ENCODE peak calls at places on chromosomes 3 and 15, in four cellular contexts. A is GM13976; M is CD8-positive, alpha-beta T cell; S is stomach. C is an unnamed sample.

GRCh38 chr15:63979227-63979793 is 67.0 kb downstream of the DAPK2 start:
- DNase-seq in A (no peak), M (no peak), S (no peak), C (no peak)

GRCh38 chr3:71585891-71586809 is 2.6 kb upstream of the FOXP1 start:
- DNase-seq in A (peak), M (peak), S (no peak), C (no peak)

GRCh38 chr15:37764733-37765191 is 169.7 kb upstream of the TMCO5A start:
- DNase-seq in S (peak), M (no peak), A (no peak), C (peak)

GRCh38 chr15:88604972-88605506 is 16.1 kb upstream of the AEN start:
- DNase-seq in S (no peak), A (no peak), M (no peak), C (no peak)

GRCh38 chr3:98990657-98991056 is 89.2 kb upstream of the DCBLD2 start:
- DNase-seq in A (no peak), M (no peak), S (no peak), C (no peak)

GRCh38 chr3:35724106-35724505 is 84.8 kb downstream of the ARPP21 start:
- DNase-seq in A (no peak), S (no peak), M (no peak), C (no peak)

GRCh38 chr3:50423543-50423942 is 64.2 kb upstream of the TMEM115 start:
- DNase-seq in A (no peak), S (peak), M (no peak), C (no peak)

GRCh38 chr3:98110191-98110908 is 20.2 kb upstream of the OR5H1 start:
- DNase-seq in M (no peak), S (no peak), A (no peak), C (no peak)

GRCh38 chr3:45087155-45087554 is 59.0 kb downstream of the CDCP1 start:
- DNase-seq in S (no peak), A (no peak), M (no peak), C (no peak)

GRCh38 chr15:85691350-85692240 is 103.1 kb downstream of the KLHL25 start:
- DNase-seq in A (no peak), S (peak), M (peak), C (no peak)

GRCh38 chr3:187833799-187834578 is 88.7 kb upstream of the BCL6 start:
- DNase-seq in M (no peak), A (no peak), S (no peak), C (no peak)

GRCh38 chr3:112097378-112097777 is 11.2 kb downstream of the C3orf52 start:
- DNase-seq in M (no peak), A (no peak), S (peak), C (no peak)

GRCh38 chr15:39874890-39875549 is 45.0 kb downstream of the GPR176 start:
- DNase-seq in S (peak), A (peak), M (no peak), C (peak)

GRCh38 chr15:101111570-101112262 is 140.1 kb downstream of the CHSY1 start:
- DNase-seq in S (no peak), A (no peak), M (no peak), C (no peak)

GRCh38 chr3:50587806-50588758 is 18.8 kb downstream of the HEMK1 start:
- DNase-seq in S (no peak), M (peak), A (peak), C (peak)

GRCh38 chr15:31327674-31328424 is 1.2 kb downstream of the KLF13 start:
- DNase-seq in A (peak), M (peak), S (peak), C (peak)

GRCh38 chr3:184946922-184947321 is 135.0 kb downstream of the VPS8 start:
- DNase-seq in M (no peak), S (no peak), A (no peak), C (no peak)

GRCh38 chr15:33310481-33311311 is at the start of gene RYR3:
- DNase-seq in M (no peak), A (no peak), S (no peak), C (no peak)

GRCh38 chr3:100045696-100046095 is 68.6 kb downstream of the FILIP1L start:
- DNase-seq in S (no peak), A (no peak), M (no peak), C (no peak)

GRCh38 chr15:74312445-74313007 is 54.9 kb downstream of the CYP11A1 start:
- DNase-seq in M (no peak), A (no peak), S (no peak), C (no peak)

GRCh38 chr3:194395767-194396527 is 3.1 kb downstream of the GP5 start:
- DNase-seq in A (no peak), S (no peak), M (peak), C (no peak)

GRCh38 chr15:79918278-79918677 is 21.5 kb upstream of the MTHFS start:
- DNase-seq in A (no peak), S (no peak), M (no peak), C (no peak)

GRCh38 chr3:4211610-4212009 is 91.6 kb upstream of the SETMAR start:
- DNase-seq in A (no peak), S (no peak), M (no peak), C (no peak)

GRCh38 chr3:150543128-150543527 is 3.2 kb downstream of the SERP1 start:
- DNase-seq in M (no peak), S (no peak), A (no peak), C (no peak)

GRCh38 chr3:132083583-132084372 is 49.0 kb upstream of the CPNE4 start:
- DNase-seq in A (no peak), M (no peak), S (no peak), C (no peak)

GRCh38 chr3:140537075-140537474 is 140.8 kb upstream of the TRIM42 start:
- DNase-seq in A (no peak), S (no peak), M (no peak), C (no peak)

GRCh38 chr3:106466881-106467280 is 598.1 kb upstream of the CBLB start:
- DNase-seq in A (no peak), M (no peak), S (no peak), C (no peak)

GRCh38 chr3:74351213-74351612 is 263.2 kb downstream of the CNTN3 start:
- DNase-seq in M (no peak), S (no peak), A (no peak), C (no peak)

GRCh38 chr3:71651625-71652024 is 68.1 kb upstream of the FOXP1 start:
- DNase-seq in S (no peak), M (no peak), A (no peak), C (no peak)

GRCh38 chr15:62107561-62108110 is 40.9 kb downstream of the C2CD4A start:
- DNase-seq in M (no peak), S (no peak), A (no peak), C (no peak)

GRCh38 chr3:186630950-186631624 is 9.1 kb upstream of the FETUB start:
- DNase-seq in M (no peak), S (no peak), A (no peak), C (no peak)

DNA sequence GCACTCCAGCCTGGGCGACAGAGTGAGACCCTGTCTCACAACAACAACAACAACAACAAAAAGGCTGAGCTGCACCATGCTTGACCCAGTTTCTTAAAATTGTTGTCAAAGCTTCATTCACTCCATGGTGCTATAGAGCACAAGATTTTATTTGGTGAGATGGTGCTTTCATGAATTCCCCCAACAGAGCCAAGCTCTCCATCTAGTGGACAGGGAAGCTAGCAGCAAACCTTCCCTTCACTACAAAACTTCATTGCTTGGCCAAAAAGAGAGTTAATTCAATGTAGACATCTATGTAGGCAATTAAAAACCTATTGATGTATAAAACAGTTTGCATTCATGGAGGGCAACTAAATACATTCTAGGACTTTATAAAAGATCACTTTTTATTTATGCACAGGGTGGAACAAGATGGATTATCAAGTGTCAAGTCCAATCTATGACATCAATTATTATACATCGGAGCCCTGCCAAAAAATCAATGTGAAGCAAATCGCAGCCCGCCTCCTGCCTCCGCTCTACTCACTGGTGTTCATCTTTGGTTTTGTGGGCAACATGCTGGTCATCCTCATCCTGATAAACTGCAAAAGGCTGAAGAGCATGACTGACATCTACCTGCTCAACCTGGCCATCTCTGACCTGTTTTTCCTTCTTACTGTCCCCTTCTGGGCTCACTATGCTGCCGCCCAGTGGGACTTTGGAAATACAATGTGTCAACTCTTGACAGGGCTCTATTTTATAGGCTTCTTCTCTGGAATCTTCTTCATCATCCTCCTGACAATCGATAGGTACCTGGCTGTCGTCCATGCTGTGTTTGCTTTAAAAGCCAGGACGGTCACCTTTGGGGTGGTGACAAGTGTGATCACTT is 2.0 kb downstream of the CCR5 start:
- DNase-seq in M (peak), S (no peak), A (peak), C (no peak)
- TF ChIP-seq CTCF in M (peak), S (peak), A (peak), C (peak)

GRCh38 chr15:60444289-60444912 is 34.5 kb downstream of the ICE2 start:
- DNase-seq in S (no peak), M (no peak), A (no peak), C (no peak)
- TF ChIP-seq CTCF in S (peak), M (no peak), A (no peak), C (no peak)

GRCh38 chr3:14959358-14959943 is 12.1 kb downstream of the NR2C2 start:
- DNase-seq in S (no peak), A (peak), M (no peak), C (peak)
- TF ChIP-seq CTCF in S (no peak), A (no peak), M (no peak), C (no peak)

GRCh38 chr15:78740904-78741274 is 70.4 kb downstream of the ADAMTS7 start:
- DNase-seq in M (no peak), S (peak), A (no peak), C (no peak)

GRCh38 chr15:78739206-78739605 is 72.1 kb downstream of the ADAMTS7 start:
- DNase-seq in A (no peak), M (no peak), S (no peak), C (no peak)

GRCh38 chr15:78737187-78737820 is 74.0 kb downstream of the ADAMTS7 start:
- DNase-seq in S (no peak), A (no peak), M (no peak), C (no peak)

GRCh38 chr15:78734441-78735064 is 76.7 kb downstream of the ADAMTS7 start:
- DNase-seq in S (no peak), M (no peak), A (no peak), C (no peak)

DNA sequence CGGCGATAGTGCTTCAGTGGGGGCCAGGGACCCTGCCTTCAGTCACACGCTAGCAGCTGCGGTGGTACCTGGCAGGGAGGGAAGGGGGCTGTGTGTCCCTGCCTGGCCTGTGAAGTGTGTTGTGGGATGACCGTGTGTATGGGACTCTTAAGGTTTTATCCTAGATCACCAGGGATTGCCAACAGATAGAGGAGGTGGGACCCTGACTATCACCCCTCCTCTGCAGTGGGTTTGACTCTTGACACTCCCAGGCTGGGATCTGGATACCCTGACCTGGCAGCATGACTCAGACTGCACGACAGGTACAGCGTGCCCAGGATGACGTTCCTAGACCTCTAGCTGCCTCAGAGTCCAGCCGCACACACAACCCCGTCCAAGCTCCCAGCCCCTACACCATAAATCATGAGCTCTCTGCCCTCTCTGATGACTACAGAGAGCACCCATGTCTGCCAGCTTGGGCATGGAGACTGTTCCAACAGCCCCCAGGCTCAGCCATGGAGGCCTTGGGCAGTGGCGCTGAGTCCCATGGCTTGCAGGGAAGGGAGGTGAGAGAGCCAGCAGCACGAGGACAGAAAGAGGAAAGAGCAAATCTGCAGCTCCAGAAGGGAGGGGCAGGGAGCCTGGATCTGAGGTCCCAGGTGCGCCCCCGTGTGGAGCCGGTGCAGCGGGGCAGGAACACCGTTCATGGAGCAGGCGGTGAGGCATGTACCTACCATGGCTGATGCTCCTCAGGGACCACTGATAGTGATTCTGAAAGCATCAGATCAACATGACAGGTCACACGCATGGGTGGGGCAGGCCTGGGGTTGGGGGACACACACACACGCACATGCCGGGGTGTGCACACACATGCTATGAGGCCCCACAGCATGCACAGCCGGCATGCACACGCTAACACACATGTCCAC is 71.0 kb downstream of the ADAMTS7 start:
- DNase-seq in A (peak), S (peak), M (peak), C (peak)
- TF ChIP-seq CTCF in A (peak), S (peak), M (peak), C (peak)

GRCh38 chr3:177813322-177813721 is 616.0 kb upstream of the TBL1XR1 start:
- DNase-seq in A (no peak), M (no peak), S (peak), C (no peak)

GRCh38 chr3:177820683-177821316 is 623.5 kb upstream of the TBL1XR1 start:
- DNase-seq in M (no peak), S (no peak), A (peak), C (peak)

GRCh38 chr3:177817746-177818145 is 620.5 kb upstream of the TBL1XR1 start:
- DNase-seq in M (no peak), S (no peak), A (no peak), C (no peak)

GRCh38 chr3:177818712-177819111 is 621.4 kb upstream of the TBL1XR1 start:
- DNase-seq in A (no peak), M (no peak), S (no peak), C (no peak)

DNA sequence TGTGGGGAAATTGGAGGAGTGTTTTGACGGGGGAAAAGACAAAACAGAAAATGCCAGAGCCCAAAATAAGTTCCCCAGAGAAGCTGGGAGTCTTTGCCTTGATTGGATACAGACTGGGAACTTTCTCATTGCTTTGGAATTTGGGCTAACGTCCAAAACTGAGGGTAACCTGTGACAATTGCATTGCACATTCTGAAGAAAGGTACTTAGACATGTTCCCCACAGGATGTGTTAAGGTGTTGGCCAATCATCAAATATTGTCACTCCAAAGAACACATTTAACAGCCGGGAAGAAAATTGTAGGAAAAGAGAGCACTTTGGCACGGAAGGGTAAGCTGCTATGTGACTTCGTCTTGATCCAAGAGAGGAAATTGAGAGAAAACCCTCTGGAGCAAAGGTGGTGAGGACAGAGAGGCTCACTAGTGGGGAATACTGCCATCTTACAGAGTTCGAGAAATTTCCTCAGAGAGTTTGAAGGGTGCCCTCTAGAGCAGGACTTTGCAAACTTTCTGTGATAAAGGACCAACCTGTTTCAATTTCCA is 619.5 kb upstream of the TBL1XR1 start:
- DNase-seq in S (no peak), M (no peak), A (no peak), C (no peak)
- TF ChIP-seq CTCF in S (no peak), M (no peak), A (no peak), C (no peak)

DNA sequence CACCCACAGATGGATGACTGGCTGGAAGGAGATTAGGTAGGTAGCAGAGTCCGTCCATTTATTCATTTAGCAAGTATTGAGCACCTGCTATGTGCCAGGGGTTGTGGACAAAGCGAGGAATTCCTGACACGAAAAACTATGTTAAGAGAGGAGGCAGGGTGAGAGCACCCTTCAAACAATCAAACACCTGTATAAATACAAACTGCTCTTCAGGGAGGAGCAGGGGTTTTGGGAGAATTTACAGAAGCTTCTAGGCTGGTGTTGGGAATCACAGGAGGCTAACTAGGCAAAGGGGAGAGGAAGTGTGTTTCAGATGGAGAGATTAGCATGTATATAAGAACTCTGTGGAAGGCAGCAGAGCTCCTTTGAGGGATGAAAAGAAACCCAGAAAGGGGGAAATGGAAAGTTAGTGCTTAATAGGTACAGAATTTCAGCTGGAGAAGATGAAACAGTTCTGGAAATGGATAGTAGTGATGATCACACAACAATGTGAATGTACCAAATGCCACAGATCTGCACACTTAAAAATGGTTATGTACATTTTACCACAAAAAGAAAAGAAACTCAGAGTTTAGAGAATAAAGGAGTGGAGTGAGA is 805 bp upstream of the SEC22C start:
- DNase-seq in A (no peak), M (no peak), S (no peak), C (no peak)
- TF ChIP-seq CTCF in A (no peak), M (no peak), S (no peak), C (no peak)

DNA sequence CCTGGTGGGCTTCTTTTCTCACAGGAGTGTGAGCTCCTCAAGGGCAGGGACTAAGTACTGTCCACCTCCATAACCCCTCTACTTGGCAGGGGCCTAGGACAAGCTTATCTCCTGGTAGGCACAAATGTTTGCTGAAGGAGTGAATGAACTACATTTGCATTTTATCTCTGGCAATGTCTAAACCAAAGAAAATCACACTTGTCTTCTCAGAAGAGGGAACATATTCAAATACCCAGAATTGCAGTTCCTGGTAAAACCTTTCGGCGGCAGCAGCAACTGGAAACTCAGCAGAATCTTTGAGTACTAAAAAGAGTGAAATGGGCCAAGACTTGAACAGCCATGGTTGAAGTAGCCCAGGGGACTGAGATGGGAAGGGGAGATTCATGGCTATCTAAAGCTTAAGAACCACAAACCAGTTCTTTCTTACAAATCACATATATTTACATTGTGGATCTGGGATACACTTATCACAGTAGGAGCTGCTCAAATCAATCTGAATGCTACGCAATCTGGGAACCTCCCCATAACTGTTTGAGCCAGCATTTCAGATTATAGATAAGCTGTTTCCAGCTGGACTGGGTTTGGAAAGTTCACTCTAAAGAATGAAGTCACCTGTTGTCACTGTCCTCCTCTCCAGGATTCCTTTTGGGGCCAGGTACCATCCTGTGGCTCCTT is 18.7 kb upstream of the PTPN9 start:
- DNase-seq in M (no peak), S (peak), A (no peak), C (no peak)
- TF ChIP-seq CTCF in M (peak), S (no peak), A (peak), C (peak)